ENCODE peak calls at places on chromosomes 12 and 14, in four cellular contexts. One of them, this sample, is unnamed.

GRCh38 chr12:116538076-116538591 is 21.0 kb upstream of the MAP1LC3B2 start:
- DNase-seq in RPMI8226: peak
- DNase-seq in CD4-positive, alpha-beta memory T cell: no peak
- DNase-seq in stimulated activated CD4-positive, alpha-beta T cell treated with anti-CD3 and anti-CD28 coated beads, Interleukin-15, amount 100 ng/mL, for 1 hour: no peak
- DNase-seq in this sample: no peak

GRCh38 chr14:55071870-55072640 is 20.6 kb downstream of the MAPK1IP1L start:
- DNase-seq in RPMI8226: no peak
- DNase-seq in CD4-positive, alpha-beta memory T cell: peak
- DNase-seq in stimulated activated CD4-positive, alpha-beta T cell treated with anti-CD3 and anti-CD28 coated beads, Interleukin-15, amount 100 ng/mL, for 1 hour: no peak
- DNase-seq in this sample: peak

GRCh38 chr14:74510955-74511354 is 17.4 kb downstream of the ISCA2 start:
- DNase-seq in RPMI8226: no peak
- DNase-seq in CD4-positive, alpha-beta memory T cell: no peak
- DNase-seq in stimulated activated CD4-positive, alpha-beta T cell treated with anti-CD3 and anti-CD28 coated beads, Interleukin-15, amount 100 ng/mL, for 1 hour: no peak
- DNase-seq in this sample: no peak

GRCh38 chr12:132094269-132094891 is 49.7 kb downstream of the DDX51 start:
- DNase-seq in RPMI8226: no peak
- DNase-seq in CD4-positive, alpha-beta memory T cell: no peak
- DNase-seq in stimulated activated CD4-positive, alpha-beta T cell treated with anti-CD3 and anti-CD28 coated beads, Interleukin-15, amount 100 ng/mL, for 1 hour: no peak
- DNase-seq in this sample: no peak

GRCh38 chr14:57831981-57832380 is 33.9 kb downstream of the SLC35F4 start:
- DNase-seq in RPMI8226: peak
- DNase-seq in CD4-positive, alpha-beta memory T cell: no peak
- DNase-seq in stimulated activated CD4-positive, alpha-beta T cell treated with anti-CD3 and anti-CD28 coated beads, Interleukin-15, amount 100 ng/mL, for 1 hour: no peak
- DNase-seq in this sample: no peak

GRCh38 chr12:25107920-25108319 is 87.0 kb downstream of the DNAI7 start:
- DNase-seq in RPMI8226: no peak
- DNase-seq in CD4-positive, alpha-beta memory T cell: no peak
- DNase-seq in stimulated activated CD4-positive, alpha-beta T cell treated with anti-CD3 and anti-CD28 coated beads, Interleukin-15, amount 100 ng/mL, for 1 hour: no peak
- DNase-seq in this sample: no peak

GRCh38 chr12:50637870-50638481 is 125.9 kb upstream of the ATF1 start:
- DNase-seq in RPMI8226: peak
- DNase-seq in CD4-positive, alpha-beta memory T cell: peak
- DNase-seq in stimulated activated CD4-positive, alpha-beta T cell treated with anti-CD3 and anti-CD28 coated beads, Interleukin-15, amount 100 ng/mL, for 1 hour: no peak
- DNase-seq in this sample: peak

GRCh38 chr14:35643513-35643912 is 109.5 kb downstream of the INSM2 start:
- DNase-seq in RPMI8226: no peak
- DNase-seq in CD4-positive, alpha-beta memory T cell: no peak
- DNase-seq in stimulated activated CD4-positive, alpha-beta T cell treated with anti-CD3 and anti-CD28 coated beads, Interleukin-15, amount 100 ng/mL, for 1 hour: no peak
- DNase-seq in this sample: no peak

GRCh38 chr12:69039881-69040280 is 106.9 kb upstream of the CPM start:
- DNase-seq in RPMI8226: no peak
- DNase-seq in CD4-positive, alpha-beta memory T cell: no peak
- DNase-seq in stimulated activated CD4-positive, alpha-beta T cell treated with anti-CD3 and anti-CD28 coated beads, Interleukin-15, amount 100 ng/mL, for 1 hour: no peak
- DNase-seq in this sample: no peak

GRCh38 chr14:83988274-83988673 is 1541.7 kb upstream of the FLRT2 start:
- DNase-seq in RPMI8226: no peak
- DNase-seq in CD4-positive, alpha-beta memory T cell: no peak
- DNase-seq in stimulated activated CD4-positive, alpha-beta T cell treated with anti-CD3 and anti-CD28 coated beads, Interleukin-15, amount 100 ng/mL, for 1 hour: no peak
- DNase-seq in this sample: no peak

GRCh38 chr12:102061096-102061555 is 665 bp downstream of the WASHC3 start:
- DNase-seq in RPMI8226: peak
- DNase-seq in CD4-positive, alpha-beta memory T cell: peak
- DNase-seq in stimulated activated CD4-positive, alpha-beta T cell treated with anti-CD3 and anti-CD28 coated beads, Interleukin-15, amount 100 ng/mL, for 1 hour: no peak
- DNase-seq in this sample: peak

GRCh38 chr14:85556263-85556662 is 26.3 kb downstream of the FLRT2 start:
- DNase-seq in RPMI8226: no peak
- DNase-seq in CD4-positive, alpha-beta memory T cell: no peak
- DNase-seq in stimulated activated CD4-positive, alpha-beta T cell treated with anti-CD3 and anti-CD28 coated beads, Interleukin-15, amount 100 ng/mL, for 1 hour: no peak
- DNase-seq in this sample: no peak

GRCh38 chr12:121602766-121603165 is 21.9 kb upstream of the KDM2B start:
- DNase-seq in RPMI8226: no peak
- DNase-seq in CD4-positive, alpha-beta memory T cell: no peak
- DNase-seq in stimulated activated CD4-positive, alpha-beta T cell treated with anti-CD3 and anti-CD28 coated beads, Interleukin-15, amount 100 ng/mL, for 1 hour: no peak
- DNase-seq in this sample: no peak

GRCh38 chr12:77493311-77493710 is 337.4 kb upstream of the NAV3 start:
- DNase-seq in RPMI8226: no peak
- DNase-seq in CD4-positive, alpha-beta memory T cell: no peak
- DNase-seq in stimulated activated CD4-positive, alpha-beta T cell treated with anti-CD3 and anti-CD28 coated beads, Interleukin-15, amount 100 ng/mL, for 1 hour: no peak
- DNase-seq in this sample: no peak

This sample was measured in central memory CD4-positive, alpha-beta T cell.